ENCODE peak calls at places on chromosomes 12 and 14, in five cellular contexts. N is endothelial cell of umbilical vein, U is tibial nerve, F is A549, H is thyroid gland. G is an unnamed sample.

GRCh38 chr12:25054783-25055144 is 105.9 kb upstream of the BCAT1 start:
- DNase-seq in N (no peak), U (no peak), F (no peak), H (no peak), G (no peak)

GRCh38 chr12:66323017-66323416 is 20.7 kb downstream of the HELB start:
- DNase-seq in N (no peak), U (no peak), F (no peak), H (no peak), G (no peak)

GRCh38 chr12:47837190-47838171 is 17.8 kb upstream of the HDAC7 start:
- DNase-seq in N (peak), U (peak), F (peak), H (peak), G (peak)

GRCh38 chr12:2334291-2335088 is 281.7 kb downstream of the CACNA1C start:
- DNase-seq in N (no peak), U (no peak), F (no peak), H (no peak), G (no peak)

GRCh38 chr14:59819446-59820088 is 51.0 kb downstream of the RTN1 start:
- DNase-seq in N (no peak), U (no peak), F (no peak), H (no peak), G (no peak)

GRCh38 chr12:25877446-25877845 is 81.0 kb upstream of the RASSF8 start:
- DNase-seq in N (no peak), U (no peak), F (no peak), H (no peak), G (no peak)

GRCh38 chr12:3533703-3534386 is 42.8 kb downstream of the PRMT8 start:
- DNase-seq in N (no peak), U (no peak), F (no peak), H (peak), G (no peak)

GRCh38 chr12:114668151-114668891 is 15.7 kb downstream of the TBX3 start:
- DNase-seq in N (peak), U (peak), F (peak), H (peak), G (peak)

GRCh38 chr12:32987526-32987925 is 90.9 kb upstream of the PKP2 start:
- DNase-seq in N (no peak), U (no peak), F (no peak), H (no peak), G (no peak)

GRCh38 chr14:22986508-22987054 is 4.2 kb upstream of the AJUBA start:
- DNase-seq in N (peak), U (peak), F (peak), H (peak), G (peak)

GRCh38 chr14:104820669-104821228 is 19.8 kb downstream of the ZBTB42 start:
- DNase-seq in N (peak), U (no peak), F (peak), H (peak), G (peak)

GRCh38 chr12:131088701-131089525 is 135.2 kb downstream of the ADGRD1 start:
- DNase-seq in N (no peak), U (peak), F (no peak), H (peak), G (peak)

GRCh38 chr14:94143239-94143638 is 13.8 kb upstream of the IFI27L2 start:
- DNase-seq in N (no peak), U (no peak), F (no peak), H (no peak), G (no peak)

GRCh38 chr14:61280092-61280525 is 1.0 kb downstream of the TMEM30B start:
- DNase-seq in N (no peak), U (no peak), F (no peak), H (no peak), G (no peak)

GRCh38 chr12:53251477-53252348 is 16.4 kb upstream of the ESPL1 start:
- DNase-seq in N (peak), U (peak), F (peak), H (peak), G (peak)
- TF ChIP-seq POLR2A in N (peak), U (peak), F (peak), H (peak), G (no peak)

GRCh38 chr14:69803753-69804152 is 6.7 kb upstream of the SLC10A1 start:
- DNase-seq in N (no peak), U (no peak), F (peak), H (no peak), G (no peak)
- H3K27ac ChIP-seq in N (no peak), U (no peak), F (no peak), H (no peak), G (no peak)

DNA sequence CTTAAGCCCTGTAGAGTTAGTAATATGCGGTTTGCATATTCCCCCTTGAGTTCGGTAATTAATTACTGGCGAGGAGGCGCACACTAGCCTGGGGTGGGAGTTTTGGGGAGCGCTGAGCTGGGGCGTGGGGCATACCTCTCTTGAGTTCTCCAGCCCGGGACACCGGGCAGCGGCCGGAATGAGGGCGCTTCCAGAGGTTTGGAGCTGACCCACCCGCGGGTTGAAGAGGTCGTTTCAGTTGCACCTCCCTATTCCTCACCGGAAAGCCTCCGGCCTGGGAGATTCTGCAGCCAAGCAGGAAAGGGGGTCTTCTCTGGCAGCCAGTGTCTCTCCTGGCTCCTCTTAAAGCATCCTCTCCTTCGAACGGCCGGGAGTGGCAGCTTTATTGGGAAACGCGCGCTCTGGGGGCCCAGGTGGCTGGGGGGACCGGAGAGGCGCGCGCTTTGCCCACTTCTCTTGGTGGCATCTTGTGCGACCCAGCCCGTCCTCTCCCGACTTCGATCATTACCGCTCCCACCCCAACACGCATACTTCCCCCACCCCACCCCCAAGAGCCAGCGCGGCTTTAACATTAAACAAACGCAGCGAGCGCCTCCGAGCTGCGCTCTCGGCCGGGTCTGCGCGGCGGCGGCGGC is 3.9 kb upstream of the LHX5 start:
- DNase-seq in N (no peak), U (no peak), F (no peak), H (no peak), G (no peak)
- H3K4me3 ChIP-seq in N (no peak), U (no peak), F (no peak), H (no peak), G (no peak)

GRCh38 chr14:35400707-35401421 is 3.7 kb downstream of the NFKBIA start:
- DNase-seq in N (peak), U (no peak), F (no peak), H (no peak), G (no peak)
- TF ChIP-seq POLR2A in N (peak), U (no peak), F (no peak), H (no peak), G (no peak)

DNA sequence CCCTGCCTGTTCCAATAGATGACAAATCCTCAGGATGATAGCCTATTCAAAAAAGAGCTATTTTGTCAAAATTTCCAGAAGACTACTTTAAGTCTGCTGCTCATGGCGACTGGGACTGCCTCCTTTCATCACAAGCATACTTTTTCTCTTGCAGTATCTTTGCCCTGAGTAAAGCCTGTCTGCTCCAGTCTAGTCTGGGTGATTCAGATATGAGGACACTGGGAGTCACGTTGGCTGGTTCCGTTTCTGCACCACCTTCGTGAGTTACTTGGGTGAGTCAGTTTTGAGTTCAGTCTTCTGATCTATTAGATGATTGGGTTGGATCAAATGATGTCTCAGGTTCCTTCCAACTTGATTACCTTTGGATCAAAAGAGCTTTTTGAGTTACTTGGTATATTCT is 301.3 kb upstream of the STXBP6 start:
- DNase-seq in N (no peak), U (no peak), F (no peak), H (no peak), G (no peak)
- H3K27ac ChIP-seq in N (no peak), U (no peak), F (no peak), H (no peak), G (no peak)